ENCODE peak calls at places on chromosomes 12 and 14, in six cellular contexts. R is breast epithelium, M is mucosa of descending colon, S is kidney, G is HFFc6, I is fibroblast of the aortic adventitia. D is an unnamed sample.

GRCh38 chr12:45732250-45732649 is 2.7 kb downstream of the ARID2 start:
- DNase-seq in R (no peak), M (no peak), S (no peak), G (no peak), I (peak; percentile 25), D (no peak)

GRCh38 chr14:61417890-61418455 is 96.6 kb downstream of the PRKCH start:
- DNase-seq in R (no peak), M (no peak), S (no peak), G (no peak), I (no peak), D (no peak)

GRCh38 chr12:65755596-65755978 is 68.7 kb upstream of the HMGA2 start:
- DNase-seq in R (no peak), M (no peak), S (no peak), G (no peak), I (no peak), D (no peak)

GRCh38 chr14:95274283-95274682 is 45.4 kb downstream of the CLMN start:
- DNase-seq in R (peak; percentile 16), M (peak; percentile 75), S (no peak), G (no peak), I (no peak), D (no peak)

GRCh38 chr12:123761841-123762714 is at the start of gene DNAH10:
- DNase-seq in R (no peak), M (peak; percentile 69), S (peak; percentile 76), G (no peak), I (no peak), D (peak; percentile 75)

GRCh38 chr14:31927348-31927826 is 149.7 kb upstream of the ARHGAP5 start:
- DNase-seq in R (no peak), M (no peak), S (no peak), G (peak; percentile 87), I (peak; percentile 82), D (no peak)

GRCh38 chr12:2498961-2499500 is 295.7 kb upstream of the FKBP4 start:
- DNase-seq in R (no peak), M (peak; percentile 73), S (peak; percentile 80), G (no peak), I (no peak), D (no peak)

GRCh38 chr12:56590237-56590830 is 39.8 kb downstream of the BAZ2A start:
- DNase-seq in R (no peak), M (no peak), S (no peak), G (peak; percentile 31), I (no peak), D (no peak)

GRCh38 chr12:121647-122046 is 55.1 kb downstream of the IQSEC3 start:
- DNase-seq in R (no peak), M (no peak), S (no peak), G (no peak), I (no peak), D (no peak)

GRCh38 chr12:72471806-72472205 is 199.6 kb downstream of the TRHDE start:
- DNase-seq in R (no peak), M (no peak), S (no peak), G (no peak), I (no peak), D (no peak)

GRCh38 chr12:84357314-84357713 is 555.3 kb downstream of the SLC6A15 start:
- DNase-seq in R (no peak), M (no peak), S (no peak), G (no peak), I (no peak), D (no peak)

GRCh38 chr12:51217133-51217967 is 512 bp downstream of the POU6F1 start:
- DNase-seq in R (peak; percentile 55), M (peak; percentile 71), S (peak; percentile 90), G (no peak), I (no peak), D (peak; percentile 61)

GRCh38 chr14:73785336-73785833 is 66.2 kb upstream of the PTGR2 start:
- DNase-seq in R (no peak), M (peak; percentile 53), S (no peak), G (peak; percentile 88), I (peak; percentile 91), D (no peak)

GRCh38 chr14:32820686-32821085 is 118.0 kb upstream of the NPAS3 start:
- DNase-seq in R (no peak), M (no peak), S (no peak), G (no peak), I (no peak), D (no peak)

GRCh38 chr12:92775416-92775815 is 72.6 kb downstream of the PLEKHG7 start:
- DNase-seq in R (no peak), M (no peak), S (no peak), G (no peak), I (no peak), D (no peak)

GRCh38 chr12:32568241-32568640 is 110.9 kb upstream of the DNM1L start:
- DNase-seq in R (no peak), M (no peak), S (no peak), G (peak; percentile 93), I (peak; percentile 93), D (no peak)

GRCh38 chr12:123900898-123901376 is 71.7 kb downstream of the CCDC92 start:
- DNase-seq in R (no peak), M (no peak), S (no peak), G (no peak), I (no peak), D (no peak)

GRCh38 chr14:105877645-105878044 is 351.3 kb downstream of the TMEM121 start:
- DNase-seq in R (no peak), M (no peak), S (no peak), G (no peak), I (no peak), D (no peak)

GRCh38 chr14:93906341-93907329 is 20.5 kb upstream of the FAM181A start:
- DNase-seq in R (no peak), M (peak; percentile 66), S (peak; percentile 75), G (peak; percentile 16), I (peak; percentile 17), D (no peak)

GRCh38 chr12:57254506-57255280 is 3.7 kb upstream of the STAC3 start:
- DNase-seq in R (no peak), M (no peak), S (no peak), G (no peak), I (no peak), D (no peak)

GRCh38 chr12:47802312-47802711 is 17.4 kb downstream of the HDAC7 start:
- DNase-seq in R (no peak), M (no peak), S (no peak), G (no peak), I (no peak), D (no peak)

GRCh38 chr14:88613552-88614010 is 50.7 kb downstream of the ZC3H14 start:
- DNase-seq in R (no peak), M (no peak), S (no peak), G (peak; percentile 65), I (peak; percentile 18), D (no peak)

GRCh38 chr14:20934148-20934762 is 21.0 kb upstream of the RNASE2 start:
- DNase-seq in R (no peak), M (no peak), S (no peak), G (no peak), I (peak; percentile 8), D (no peak)

GRCh38 chr12:124125472-124125871 is 152.5 kb downstream of the ZNF664 start:
- DNase-seq in R (no peak), M (no peak), S (no peak), G (no peak), I (no peak), D (no peak)

GRCh38 chr12:92786045-92786444 is 83.3 kb downstream of the PLEKHG7 start:
- DNase-seq in R (no peak), M (no peak), S (no peak), G (peak; percentile 35), I (peak; percentile 64), D (no peak)

GRCh38 chr14:69044296-69044695 is 65.2 kb upstream of the ACTN1 start:
- DNase-seq in R (no peak), M (no peak), S (no peak), G (no peak), I (no peak), D (no peak)

GRCh38 chr12:111467092-111467861 is 61.6 kb downstream of the SH2B3 start:
- DNase-seq in R (no peak), M (no peak), S (no peak), G (peak; percentile 56), I (no peak), D (no peak)

GRCh38 chr12:8914716-8915526 is 612 bp downstream of the PHC1 start:
- DNase-seq in R (peak; percentile 40), M (peak; percentile 69), S (peak; percentile 87), G (peak; percentile 43), I (peak; percentile 34), D (peak; percentile 69)

GRCh38 chr12:29066061-29066588 is 83.0 kb upstream of the FAR2 start:
- DNase-seq in R (no peak), M (no peak), S (no peak), G (no peak), I (peak; percentile 70), D (no peak)

GRCh38 chr14:22598896-22599244 is 770 bp downstream of the ABHD4 start:
- DNase-seq in R (peak; percentile 48), M (no peak), S (no peak), G (peak; percentile 46), I (peak; percentile 73), D (no peak)
- TF ChIP-seq CTCF in R (peak; percentile 23), M (no peak), S (no peak), G (peak; percentile 68), I (peak; percentile 48), D (no peak)

DNA sequence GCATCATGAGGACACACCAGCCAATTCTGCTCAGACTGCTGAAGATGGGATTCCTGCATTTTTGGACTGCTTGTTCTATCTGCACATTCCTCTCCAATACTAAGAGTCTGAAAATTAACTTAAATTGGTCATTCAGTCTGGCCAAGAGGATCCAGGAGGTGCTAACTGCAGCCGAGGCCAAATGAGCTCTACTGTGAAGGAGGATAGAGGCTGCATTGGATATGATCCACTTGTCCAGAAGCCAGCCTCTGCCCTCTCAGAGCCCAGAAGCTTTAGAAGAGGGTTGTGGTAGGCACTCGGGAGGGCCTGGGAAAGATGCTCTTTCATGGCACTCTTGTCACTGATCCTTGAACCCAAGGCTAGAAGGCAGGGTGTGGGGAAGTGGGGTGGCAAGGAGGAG is 37.1 kb upstream of the PLEK2 start:
- DNase-seq in R (no peak), M (no peak), S (no peak), G (no peak), I (no peak), D (no peak)
- TF ChIP-seq CTCF in R (no peak), M (no peak), S (no peak), G (no peak), I (no peak), D (no peak)

GRCh38 chr14:64762044-64763034 is 58.1 kb downstream of the PLEKHG3 start:
- DNase-seq in R (peak; percentile 43), M (peak; percentile 85), S (peak; percentile 94), G (peak; percentile 68), I (peak; percentile 98), D (peak; percentile 71)

GRCh38 chr14:64760916-64761315 is 56.7 kb downstream of the PLEKHG3 start:
- DNase-seq in R (no peak), M (no peak), S (no peak), G (no peak), I (no peak), D (no peak)

GRCh38 chr14:64760146-64760755 is 56.0 kb downstream of the PLEKHG3 start:
- DNase-seq in R (no peak), M (peak; percentile 81), S (peak; percentile 74), G (peak; percentile 29), I (peak; percentile 48), D (peak; percentile 67)

GRCh38 chr14:64763089-64763782 is 59.0 kb downstream of the PLEKHG3 start:
- DNase-seq in R (no peak), M (no peak), S (peak; percentile 75), G (no peak), I (no peak), D (no peak)

GRCh38 chr14:64761441-64762043 is 57.3 kb downstream of the PLEKHG3 start:
- DNase-seq in R (no peak), M (no peak), S (no peak), G (peak; percentile 19), I (no peak), D (no peak)
- TF ChIP-seq CTCF in R (no peak), M (no peak), S (no peak), G (peak; percentile 68), I (peak; percentile 11), D (peak; percentile 18)

GRCh38 chr12:118256352-118256751 is 116.4 kb downstream of the TAOK3 start:
- DNase-seq in R (no peak), M (no peak), S (no peak), G (no peak), I (no peak), D (no peak)
- TF ChIP-seq CTCF in R (no peak), M (no peak), S (no peak), G (no peak), I (no peak), D (no peak)